ENCODE peak calls at places on chromosome 12, in five cellular contexts. One of them, this sample, is unnamed.
A peak's percentile ranks its signal among the peaks of the same experiment; 100 is the strongest.

GRCh38 chr12:94091624-94092023 is 56.8 kb upstream of the PLXNC1 start:
- DNase-seq in astrocyte of the spinal cord: no peak
- DNase-seq in WERI-Rb-1: no peak
- DNase-seq in neuronal stem cell: no peak
- DNase-seq in heart right ventricle: no peak
- DNase-seq in this sample: no peak

GRCh38 chr12:132021031-132021871 is 71.5 kb downstream of the EP400 start:
- DNase-seq in astrocyte of the spinal cord: no peak
- DNase-seq in WERI-Rb-1: no peak
- DNase-seq in neuronal stem cell: no peak
- DNase-seq in heart right ventricle: no peak
- DNase-seq in this sample: no peak

GRCh38 chr12:13101854-13102375 is 1.6 kb downstream of the GSG1 start:
- DNase-seq in astrocyte of the spinal cord: peak; percentile 53
- DNase-seq in WERI-Rb-1: peak; percentile 37
- DNase-seq in neuronal stem cell: no peak
- DNase-seq in heart right ventricle: no peak
- DNase-seq in this sample: no peak

GRCh38 chr12:107329569-107330324 is 236.4 kb upstream of the CRY1 start:
- DNase-seq in astrocyte of the spinal cord: peak; percentile 51
- DNase-seq in WERI-Rb-1: no peak
- DNase-seq in neuronal stem cell: no peak
- DNase-seq in heart right ventricle: no peak
- DNase-seq in this sample: no peak

GRCh38 chr12:6753772-6754356 is 923 bp upstream of the MLF2 start:
- DNase-seq in astrocyte of the spinal cord: no peak
- DNase-seq in WERI-Rb-1: no peak
- DNase-seq in neuronal stem cell: no peak
- DNase-seq in heart right ventricle: no peak
- DNase-seq in this sample: no peak

GRCh38 chr12:114480309-114481199 is 74.6 kb upstream of the TBX5 start:
- DNase-seq in astrocyte of the spinal cord: no peak
- DNase-seq in WERI-Rb-1: no peak
- DNase-seq in neuronal stem cell: no peak
- DNase-seq in heart right ventricle: no peak
- DNase-seq in this sample: no peak

GRCh38 chr12:57096748-57097553 is 8.0 kb downstream of the NAB2 start:
- DNase-seq in astrocyte of the spinal cord: no peak
- DNase-seq in WERI-Rb-1: no peak
- DNase-seq in neuronal stem cell: no peak
- DNase-seq in heart right ventricle: no peak
- DNase-seq in this sample: no peak

GRCh38 chr12:52211716-52212585 is 20.1 kb upstream of the KRT80 start:
- DNase-seq in astrocyte of the spinal cord: no peak
- DNase-seq in WERI-Rb-1: no peak
- DNase-seq in neuronal stem cell: no peak
- DNase-seq in heart right ventricle: no peak
- DNase-seq in this sample: no peak

GRCh38 chr12:47742253-47742825 is 16.3 kb downstream of the RAPGEF3 start:
- DNase-seq in astrocyte of the spinal cord: peak; percentile 25
- DNase-seq in WERI-Rb-1: peak; percentile 65
- DNase-seq in neuronal stem cell: no peak
- DNase-seq in heart right ventricle: peak; percentile 63
- DNase-seq in this sample: no peak

GRCh38 chr12:50772470-50772869 is 8.6 kb downstream of the ATF1 start:
- DNase-seq in astrocyte of the spinal cord: no peak
- DNase-seq in WERI-Rb-1: no peak
- DNase-seq in neuronal stem cell: no peak
- DNase-seq in heart right ventricle: no peak
- DNase-seq in this sample: no peak

GRCh38 chr12:129903956-129904769 is at the start of gene TMEM132D:
- DNase-seq in astrocyte of the spinal cord: peak; percentile 16
- DNase-seq in WERI-Rb-1: no peak
- DNase-seq in neuronal stem cell: peak; percentile 44
- DNase-seq in heart right ventricle: no peak
- DNase-seq in this sample: no peak
- H3K4me3 ChIP-seq in astrocyte of the spinal cord: peak within 1 kb of the TSS; percentile 38
- H3K4me3 ChIP-seq in WERI-Rb-1: no peak within 1 kb of the TSS
- H3K4me3 ChIP-seq in neuronal stem cell: peak within 1 kb of the TSS; percentile 77
- H3K4me3 ChIP-seq in heart right ventricle: no peak within 1 kb of the TSS
- H3K4me3 ChIP-seq in this sample: no peak within 1 kb of the TSS

GRCh38 chr12:92145481-92145730 is 240 bp downstream of the BTG1 start:
- DNase-seq in astrocyte of the spinal cord: no peak
- DNase-seq in WERI-Rb-1: no peak
- DNase-seq in neuronal stem cell: no peak
- DNase-seq in heart right ventricle: no peak
- DNase-seq in this sample: no peak

GRCh38 chr12:92142251-92142896 is 3.3 kb downstream of the BTG1 start:
- DNase-seq in astrocyte of the spinal cord: no peak
- DNase-seq in WERI-Rb-1: no peak
- DNase-seq in neuronal stem cell: no peak
- DNase-seq in heart right ventricle: no peak
- DNase-seq in this sample: no peak

GRCh38 chr12:92143280-92143679 is 2.4 kb downstream of the BTG1 start:
- DNase-seq in astrocyte of the spinal cord: no peak
- DNase-seq in WERI-Rb-1: no peak
- DNase-seq in neuronal stem cell: no peak
- DNase-seq in heart right ventricle: no peak
- DNase-seq in this sample: no peak

GRCh38 chr12:92144631-92145480 is 790 bp downstream of the BTG1 start:
- DNase-seq in astrocyte of the spinal cord: peak; percentile 59
- DNase-seq in WERI-Rb-1: peak; percentile 80
- DNase-seq in neuronal stem cell: peak; percentile 27
- DNase-seq in heart right ventricle: peak; percentile 52
- DNase-seq in this sample: peak; percentile 78

DNA sequence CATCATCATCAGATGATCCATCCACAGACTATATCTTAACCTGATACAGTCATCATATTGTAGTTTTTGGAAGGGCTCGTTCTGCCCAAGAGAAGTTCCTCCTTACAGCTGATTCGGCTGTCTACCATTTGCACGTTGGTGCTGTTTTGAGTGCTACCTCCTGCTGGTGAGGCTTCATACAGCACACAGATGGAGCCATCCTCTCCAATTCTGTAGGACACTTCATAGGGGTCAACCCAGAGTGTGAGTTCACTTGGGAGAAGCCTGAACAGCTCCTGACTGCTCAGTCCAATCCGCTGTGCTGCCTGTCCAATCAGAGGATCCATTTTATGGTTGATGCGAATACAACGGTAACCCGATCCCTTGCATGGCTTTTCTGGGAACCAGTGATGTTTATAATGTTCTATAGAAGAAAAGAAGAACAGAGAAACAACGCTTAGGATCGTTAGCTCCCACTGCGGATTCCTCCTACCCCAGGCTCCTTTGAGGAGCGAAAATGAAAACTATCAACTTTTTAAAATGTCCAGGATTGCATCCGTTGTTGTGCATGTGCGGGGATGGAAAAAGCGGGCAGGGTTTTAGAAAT is 1.5 kb downstream of the BTG1 start:
- DNase-seq in astrocyte of the spinal cord: peak; percentile 97
- DNase-seq in WERI-Rb-1: peak; percentile 73
- DNase-seq in neuronal stem cell: peak; percentile 84
- DNase-seq in heart right ventricle: peak; percentile 28
- DNase-seq in this sample: peak; percentile 86
- H3K4me3 ChIP-seq in astrocyte of the spinal cord: peak overlapping the region; percentile 94
- H3K4me3 ChIP-seq in WERI-Rb-1: peak overlapping the region; percentile 93
- H3K4me3 ChIP-seq in neuronal stem cell: peak overlapping the region; percentile 96
- H3K4me3 ChIP-seq in heart right ventricle: peak overlapping the region; percentile 83
- H3K4me3 ChIP-seq in this sample: peak overlapping the region; percentile 84

GRCh38 chr12:92556622-92557421 is 146.0 kb upstream of the PLEKHG7 start:
- DNase-seq in astrocyte of the spinal cord: no peak
- DNase-seq in WERI-Rb-1: no peak
- DNase-seq in neuronal stem cell: no peak
- DNase-seq in heart right ventricle: no peak
- DNase-seq in this sample: no peak
- H3K4me3 ChIP-seq in astrocyte of the spinal cord: no peak overlapping the region
- H3K4me3 ChIP-seq in WERI-Rb-1: no peak overlapping the region
- H3K4me3 ChIP-seq in neuronal stem cell: no peak overlapping the region
- H3K4me3 ChIP-seq in heart right ventricle: no peak overlapping the region
- H3K4me3 ChIP-seq in this sample: no peak overlapping the region

GRCh38 chr12:118374126-118374725 is 1.5 kb upstream of the TAOK3 start:
- DNase-seq in astrocyte of the spinal cord: no peak
- DNase-seq in WERI-Rb-1: no peak
- DNase-seq in neuronal stem cell: no peak
- DNase-seq in heart right ventricle: no peak
- DNase-seq in this sample: no peak
- H3K4me3 ChIP-seq in astrocyte of the spinal cord: no peak overlapping the region
- H3K4me3 ChIP-seq in WERI-Rb-1: no peak overlapping the region
- H3K4me3 ChIP-seq in neuronal stem cell: no peak overlapping the region
- H3K4me3 ChIP-seq in heart right ventricle: no peak overlapping the region
- H3K4me3 ChIP-seq in this sample: no peak overlapping the region

DNA sequence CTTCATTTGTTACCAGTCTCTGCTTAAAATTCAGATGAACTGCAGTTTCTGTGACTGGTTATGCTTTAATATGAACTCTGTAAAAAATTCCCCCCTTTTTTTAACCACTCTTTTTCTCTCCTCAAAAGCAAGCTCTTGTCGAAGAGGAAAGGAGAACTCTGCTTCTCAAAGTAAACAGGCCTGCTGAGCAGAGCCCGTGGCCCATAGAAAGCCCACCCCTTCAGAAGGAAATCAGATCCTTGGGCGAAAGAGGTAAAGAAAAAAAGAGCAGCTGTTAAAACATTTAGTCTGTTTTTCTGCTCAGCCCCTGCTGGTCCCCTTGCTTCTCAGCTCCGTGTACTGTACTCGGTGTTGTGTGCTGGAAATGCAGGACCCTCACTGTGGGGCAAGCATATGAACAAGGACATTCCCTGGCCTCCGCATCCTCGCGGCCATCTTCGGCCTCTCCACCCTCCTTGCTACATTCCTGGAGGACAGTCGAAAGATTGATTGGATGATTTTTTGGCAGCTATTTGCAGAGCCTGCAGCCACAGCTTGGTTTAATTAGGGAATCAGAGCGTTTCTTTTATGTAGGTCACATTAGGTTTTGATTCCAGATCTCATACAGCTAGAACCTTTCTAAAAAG is 164.6 kb upstream of the LRIG3 start:
- DNase-seq in astrocyte of the spinal cord: peak; percentile 93
- DNase-seq in WERI-Rb-1: no peak
- DNase-seq in neuronal stem cell: no peak
- DNase-seq in heart right ventricle: no peak
- DNase-seq in this sample: no peak
- H3K4me3 ChIP-seq in astrocyte of the spinal cord: no peak overlapping the region
- H3K4me3 ChIP-seq in WERI-Rb-1: no peak overlapping the region
- H3K4me3 ChIP-seq in neuronal stem cell: no peak overlapping the region
- H3K4me3 ChIP-seq in heart right ventricle: no peak overlapping the region
- H3K4me3 ChIP-seq in this sample: no peak overlapping the region

This sample was measured in right atrium auricular region.